ENCODE peak calls at places on chromosomes 7 and 10, in ten cellular contexts. K is activated naive CD4-positive, alpha-beta T cell treated with anti-CD3 and anti-CD28 coated beads, Interleukin-2, amount 10 ng/mL, durations not matched to agents 7 days and 5 days; W is uterus; G is GM03348; P is A673; F is CD8-positive, alpha-beta T cell; R is hippocampal formation; Y is HEK293T; Q is cardiac muscle cell; H is type B pancreatic cell. L is an unnamed sample.
A peak's percentile ranks its signal among the peaks of the same experiment; 100 is the strongest.

GRCh38 chr7:99372275-99373085 is 2.0 kb upstream of the ARPC1B start:
- DNase-seq in K (no peak), W (no peak), G (peak; percentile 64), P (no peak), F (peak; percentile 50), R (no peak), Y (no peak), Q (peak; percentile 55), H (no peak), L (no peak)

GRCh38 chr10:88070080-88070880 is 206.9 kb downstream of the PTEN start:
- DNase-seq in K (no peak), W (no peak), G (no peak), P (no peak), F (no peak), R (no peak), Y (peak; percentile 15), Q (peak; percentile 37), H (no peak), L (no peak)

GRCh38 chr10:49742683-49743463 is 19.2 kb downstream of the OGDHL start:
- DNase-seq in K (no peak), W (no peak), G (no peak), P (no peak), F (no peak), R (no peak), Y (no peak), Q (no peak), H (no peak), L (no peak)

GRCh38 chr10:26446258-26446657 is 8.1 kb downstream of the APBB1IP start:
- DNase-seq in K (no peak), W (no peak), G (no peak), P (no peak), F (no peak), R (no peak), Y (no peak), Q (no peak), H (no peak), L (no peak)

GRCh38 chr10:79061441-79062315 is 7.1 kb upstream of the ZMIZ1 start:
- DNase-seq in K (no peak), W (peak; percentile 13), G (no peak), P (no peak), F (no peak), R (no peak), Y (no peak), Q (no peak), H (no peak), L (no peak)

GRCh38 chr7:106812027-106812643 is 52.9 kb upstream of the PIK3CG start:
- DNase-seq in K (peak; percentile 40), W (no peak), G (peak; percentile 24), P (no peak), F (no peak), R (peak; percentile 19), Y (no peak), Q (no peak), H (no peak), L (no peak)

GRCh38 chr7:100105534-100105933 is 4.1 kb downstream of the AP4M1 start:
- DNase-seq in K (no peak), W (no peak), G (no peak), P (no peak), F (no peak), R (no peak), Y (no peak), Q (no peak), H (no peak), L (no peak)

GRCh38 chr7:105012503-105013282 is 1.3 kb upstream of the KMT2E start:
- DNase-seq in K (peak; percentile 99), W (peak; percentile 99), G (peak; percentile 99), P (peak; percentile 99), F (peak; percentile 100), R (peak; percentile 96), Y (peak; percentile 91), Q (peak; percentile 99), H (peak; percentile 97), L (peak; percentile 99)

L was measured in T-helper 2 cell treated with Interferon-gamma antibody and Interleukin-4, amounts not matched to agents 5 μg/mL and 100 μg/mL, for 36 hours.